ENCODE peak calls at places on chromosome 21, in eight cellular contexts. O is hepatocyte, L is brain microvascular endothelial cell, R is HepG2, V is GM23338, K is GM20000, Z is OCI-LY7, U is progenitor cell of endocrine pancreas. I is an unnamed sample.

GRCh38 chr21:27536319-27536718 is 569.4 kb upstream of the ADAMTS5 start:
- DNase-seq in O (no peak), Z (no peak), R (no peak), U (no peak), V (no peak), L (no peak), K (no peak), I (no peak)

GRCh38 chr21:22691643-22692042 is 1693.4 kb downstream of the NCAM2 start:
- DNase-seq in Z (no peak), O (no peak), L (no peak), U (no peak), R (no peak), V (no peak), K (no peak), I (no peak)

GRCh38 chr21:17527240-17527639 is 14.4 kb downstream of the CXADR start:
- DNase-seq in K (no peak), V (no peak), U (no peak), L (peak; percentile 64), Z (no peak), O (peak; percentile 43), R (peak; percentile 83), I (no peak)

GRCh38 chr21:37615962-37616361 is 249.4 kb downstream of the DYRK1A start:
- DNase-seq in R (no peak), L (no peak), Z (no peak), K (no peak), O (no peak), U (no peak), V (no peak), I (peak; percentile 23)

GRCh38 chr21:38460171-38460742 is 38.0 kb downstream of the ERG start:
- DNase-seq in V (no peak), R (no peak), Z (no peak), U (no peak), L (peak; percentile 84), K (no peak), O (no peak), I (no peak)

GRCh38 chr21:25568230-25568629 is 39.1 kb downstream of the MRPL39 start:
- DNase-seq in K (no peak), O (peak; percentile 10), U (no peak), L (peak; percentile 76), Z (no peak), R (no peak), V (peak; percentile 21), I (peak; percentile 76)

GRCh38 chr21:33865176-33865575 is 50.4 kb downstream of the ATP5PO start:
- DNase-seq in R (no peak), V (no peak), L (no peak), Z (no peak), O (no peak), U (no peak), K (no peak), I (no peak)

GRCh38 chr21:34546556-34546955 is 34.5 kb upstream of the KCNE1 start:
- DNase-seq in K (no peak), U (no peak), V (no peak), L (no peak), R (no peak), O (no peak), Z (no peak), I (no peak)

GRCh38 chr21:17726047-17726446 is 93.1 kb downstream of the C21orf91 start:
- DNase-seq in R (peak; percentile 10), U (no peak), Z (peak; percentile 8), L (no peak), V (peak; percentile 43), O (no peak), K (no peak), I (no peak)

GRCh38 chr21:38959686-38960049 is 153.9 kb downstream of the ETS2 start:
- DNase-seq in Z (no peak), K (no peak), V (no peak), O (peak; percentile 36), U (no peak), R (no peak), L (no peak), I (no peak)

GRCh38 chr21:32442566-32443318 is 30.2 kb downstream of the EVA1C start:
- DNase-seq in Z (no peak), V (no peak), L (peak; percentile 9), R (no peak), K (no peak), O (no peak), U (no peak), I (no peak)

GRCh38 chr21:34695434-34695833 is 26.6 kb downstream of the CLIC6 start:
- DNase-seq in K (peak; percentile 75), U (no peak), O (no peak), V (no peak), Z (no peak), R (no peak), L (no peak), I (peak; percentile 86)

GRCh38 chr21:14736162-14736561 is 190.0 kb upstream of the SAMSN1 start:
- DNase-seq in L (no peak), O (no peak), R (no peak), V (no peak), U (no peak), K (peak; percentile 6), Z (peak; percentile 3), I (peak; percentile 73)

GRCh38 chr21:14737278-14737677 is 191.2 kb upstream of the SAMSN1 start:
- DNase-seq in L (no peak), K (no peak), R (no peak), Z (no peak), O (no peak), V (no peak), U (no peak), I (peak; percentile 56)

GRCh38 chr21:14736672-14737071 is 190.6 kb upstream of the SAMSN1 start:
- DNase-seq in K (no peak), L (no peak), U (no peak), R (no peak), Z (no peak), V (no peak), O (no peak), I (no peak)

GRCh38 chr21:14734833-14735232 is 188.7 kb upstream of the SAMSN1 start:
- DNase-seq in U (no peak), K (no peak), L (no peak), R (no peak), V (no peak), O (no peak), Z (no peak), I (no peak)

GRCh38 chr21:14734191-14734590 is 188.1 kb upstream of the SAMSN1 start:
- DNase-seq in R (no peak), O (no peak), Z (no peak), K (peak; percentile 8), U (no peak), L (no peak), V (no peak), I (peak; percentile 14)
- TF ChIP-seq CTCF in R (no peak), O (no peak), Z (no peak), K (no peak), U (no peak), L (no peak), V (no peak), I (no peak)

DNA sequence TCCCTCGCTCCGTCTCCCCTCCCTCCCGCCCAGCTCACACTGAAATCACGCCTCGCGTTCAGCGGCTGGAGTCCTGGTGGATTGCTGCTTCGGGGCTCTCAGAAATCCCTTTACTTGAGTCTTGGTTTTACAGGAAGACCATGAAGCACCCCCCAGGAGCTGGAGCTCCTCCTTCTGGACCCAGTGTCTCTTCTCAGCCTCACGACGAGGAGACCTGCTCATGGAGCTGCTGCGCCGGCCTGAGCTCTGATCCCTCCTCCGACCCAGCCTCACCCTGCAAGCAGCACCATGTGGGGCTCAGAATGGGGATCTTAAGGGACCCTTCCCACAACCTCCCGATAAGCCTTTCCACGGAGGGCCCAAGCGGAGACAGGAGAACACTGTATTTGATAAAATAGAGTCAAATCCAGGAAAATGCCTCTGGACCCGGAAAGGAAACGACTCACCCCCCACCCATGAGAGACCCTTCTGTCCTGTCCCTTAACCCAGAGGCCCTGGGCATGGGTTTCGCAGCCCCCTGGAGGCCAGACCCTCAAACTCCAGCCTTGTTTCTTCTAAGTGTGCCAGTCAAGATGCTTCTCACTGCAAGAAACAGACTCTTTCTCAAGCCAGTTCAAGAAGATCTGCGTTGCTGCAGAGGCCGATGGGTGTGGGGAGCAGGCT is 26.0 kb downstream of the PDE9A start:
- DNase-seq in K (no peak), O (no peak), V (peak; percentile 57), U (no peak), L (no peak), R (no peak), Z (no peak), I (no peak)
- TF ChIP-seq CTCF in K (no peak), O (no peak), V (peak; percentile 58), U (peak; percentile 21), L (no peak), R (no peak), Z (peak; percentile 56), I (no peak)

GRCh38 chr21:42466700-42467612 is 29.1 kb downstream of the RSPH1 start:
- DNase-seq in L (peak; percentile 49), R (peak; percentile 6), Z (peak; percentile 58), K (peak; percentile 53), V (peak; percentile 60), U (no peak), O (peak; percentile 48), I (peak; percentile 86)
- TF ChIP-seq CTCF in L (peak; percentile 56), R (peak; percentile 26), Z (peak; percentile 66), K (peak; percentile 30), V (peak; percentile 35), U (peak; percentile 28), O (peak; percentile 28), I (peak; percentile 44)

GRCh38 chr21:41954654-41955499 is 1.1 kb upstream of the C2CD2 start:
- DNase-seq in K (no peak), R (no peak), U (no peak), L (no peak), Z (no peak), V (no peak), O (no peak), I (peak; percentile 20)

GRCh38 chr21:41957991-41958766 is 4.4 kb upstream of the C2CD2 start:
- DNase-seq in K (no peak), O (peak; percentile 63), U (no peak), Z (no peak), V (peak; percentile 43), R (peak; percentile 80), L (peak; percentile 81), I (no peak)

GRCh38 chr21:41958886-41959563 is 5.2 kb upstream of the C2CD2 start:
- DNase-seq in L (no peak), O (no peak), U (no peak), V (no peak), Z (no peak), K (no peak), R (no peak), I (no peak)

GRCh38 chr21:41955516-41955915 is 1.7 kb upstream of the C2CD2 start:
- DNase-seq in L (no peak), V (no peak), K (peak; percentile 35), U (no peak), Z (no peak), R (no peak), O (no peak), I (peak; percentile 57)

DNA sequence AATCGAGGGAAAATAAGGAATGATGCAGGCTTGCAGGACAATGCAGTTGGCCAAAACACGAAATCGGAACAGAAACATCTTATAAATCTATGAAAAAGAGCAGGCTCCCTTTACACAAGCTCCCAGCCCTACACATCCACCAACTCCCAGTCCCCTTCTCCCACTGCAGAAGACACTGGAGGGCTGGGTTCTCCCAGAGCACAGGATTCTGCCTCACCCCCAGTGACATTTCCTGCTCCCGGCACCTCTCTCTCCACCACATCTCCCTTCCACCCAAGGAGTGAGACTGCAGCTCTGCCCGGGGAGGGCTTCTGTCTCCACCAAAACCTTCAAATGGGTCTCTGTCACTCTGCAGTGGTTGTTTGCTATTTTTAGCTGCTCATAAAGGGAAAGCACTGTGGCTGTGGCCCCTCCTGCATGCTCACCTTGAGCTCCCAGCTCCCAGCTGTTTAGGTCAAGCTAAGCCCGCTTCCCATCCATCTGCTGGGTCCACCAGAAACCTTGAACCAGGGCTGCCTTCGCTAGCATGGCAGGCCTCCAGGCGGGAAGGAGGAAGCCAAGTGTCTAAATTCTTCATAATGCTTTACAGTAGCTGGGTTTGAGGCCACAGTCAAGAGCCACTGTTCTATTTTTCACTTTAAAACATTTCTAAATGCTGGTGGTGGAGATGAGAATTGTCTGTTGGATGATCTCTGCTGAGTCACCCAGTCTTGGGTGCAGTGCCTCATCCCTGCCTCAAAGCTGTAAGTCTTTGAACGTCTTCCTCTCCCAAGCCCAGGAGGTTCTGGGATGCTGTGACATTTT is 3.3 kb upstream of the C2CD2 start:
- DNase-seq in K (no peak), R (no peak), Z (no peak), U (no peak), O (no peak), V (no peak), L (peak; percentile 69), I (no peak)
- TF ChIP-seq CTCF in K (no peak), R (no peak), Z (no peak), U (no peak), O (no peak), V (no peak), L (peak; percentile 30), I (no peak)